ENCODE peak calls at places on chromosomes 6 and 20, in five cellular contexts. W is HFF-Myc; T is left cardiac atrium; E is stimulated activated CD4-positive, alpha-beta T cell treated with anti-CD3 and anti-CD28 coated beads, Interleukin-12 subunit alpha, Interleukin-12 subunit beta, amount 100 ng/mL, for 24 hours; Y is left lung. P is an unnamed sample.
A peak's percentile ranks its signal among the peaks of the same experiment; 100 is the strongest.

GRCh38 chr6:144283781-144284473 is 1.2 kb upstream of the UTRN start:
- DNase-seq in W (no peak), T (no peak), E (no peak), Y (no peak), P (no peak)

GRCh38 chr20:22374678-22375590 is 209.4 kb downstream of the FOXA2 start:
- DNase-seq in W (no peak), T (no peak), E (no peak), Y (no peak), P (no peak)

GRCh38 chr20:49569403-49570115 is 1.6 kb upstream of the PTGIS start:
- DNase-seq in W (no peak), T (peak; percentile 48), E (no peak), Y (no peak), P (no peak)

GRCh38 chr20:3082306-3082951 is 2.1 kb downstream of the AVP start:
- DNase-seq in W (no peak), T (no peak), E (no peak), Y (no peak), P (no peak)

GRCh38 chr6:116205318-116205717 is 48.6 kb downstream of the TSPYL4 start:
- DNase-seq in W (no peak), T (no peak), E (no peak), Y (no peak), P (no peak)

GRCh38 chr20:39607124-39607523 is 645.0 kb downstream of the DHX35 start:
- DNase-seq in W (no peak), T (no peak), E (no peak), Y (no peak), P (no peak)

GRCh38 chr6:83411731-83412130 is 19.1 kb downstream of the ME1 start:
- DNase-seq in W (no peak), T (no peak), E (no peak), Y (no peak), P (no peak)

GRCh38 chr6:163777379-163777686 is 362.8 kb downstream of the QKI start:
- DNase-seq in W (no peak), T (no peak), E (no peak), Y (no peak), P (no peak)

GRCh38 chr6:44126320-44127149 is 717 bp downstream of the MRPL14 start:
- DNase-seq in W (no peak), T (peak; percentile 60), E (peak; percentile 78), Y (peak; percentile 51), P (no peak)

GRCh38 chr6:11535801-11536230 is 1.7 kb upstream of the TMEM170B start:
- DNase-seq in W (peak; percentile 29), T (no peak), E (no peak), Y (no peak), P (no peak)

GRCh38 chr6:126773122-126773805 is 345.2 kb upstream of the RSPO3 start:
- DNase-seq in W (no peak), T (no peak), E (no peak), Y (no peak), P (no peak)

GRCh38 chr20:36407196-36407733 is 101.1 kb downstream of the DLGAP4 start:
- DNase-seq in W (no peak), T (no peak), E (no peak), Y (no peak), P (no peak)

P was measured in DMS79.